ENCODE peak calls at places on chromosomes 16 and 17, in seven cellular contexts. One of them, this sample, is unnamed.

GRCh38 chr16:10228779-10229178 is 46.6 kb upstream of the GRIN2A start:
- DNase-seq in body of pancreas: no peak
- DNase-seq in endothelial cell of umbilical vein: no peak
- DNase-seq in Peyer's patch: no peak
- DNase-seq in NB4: no peak
- DNase-seq in uterus: no peak
- DNase-seq in erythroblast: no peak
- DNase-seq in this sample: no peak

GRCh38 chr17:70517808-70518207 is 348.5 kb downstream of the KCNJ2 start:
- DNase-seq in NB4: no peak
- DNase-seq in erythroblast: no peak
- DNase-seq in Peyer's patch: no peak
- DNase-seq in body of pancreas: no peak
- DNase-seq in endothelial cell of umbilical vein: no peak
- DNase-seq in uterus: no peak
- DNase-seq in this sample: no peak

GRCh38 chr17:63914471-63914870 is 3.4 kb upstream of the CSHL1 start:
- DNase-seq in uterus: no peak
- DNase-seq in erythroblast: no peak
- DNase-seq in Peyer's patch: no peak
- DNase-seq in endothelial cell of umbilical vein: no peak
- DNase-seq in NB4: no peak
- DNase-seq in body of pancreas: no peak
- DNase-seq in this sample: no peak

GRCh38 chr17:51298508-51299371 is 38.4 kb downstream of the UTP18 start:
- DNase-seq in Peyer's patch: no peak
- DNase-seq in uterus: no peak
- DNase-seq in body of pancreas: peak; percentile 14
- DNase-seq in endothelial cell of umbilical vein: peak; percentile 37
- DNase-seq in NB4: peak; percentile 56
- DNase-seq in erythroblast: peak; percentile 67
- DNase-seq in this sample: peak; percentile 16

GRCh38 chr16:19583665-19584300 is 28.3 kb downstream of the VPS35L start:
- DNase-seq in endothelial cell of umbilical vein: peak; percentile 60
- DNase-seq in erythroblast: peak; percentile 62
- DNase-seq in Peyer's patch: no peak
- DNase-seq in uterus: no peak
- DNase-seq in NB4: peak; percentile 58
- DNase-seq in body of pancreas: peak; percentile 49
- DNase-seq in this sample: no peak

GRCh38 chr17:39617100-39617445 is 9.4 kb upstream of the NEUROD2 start:
- DNase-seq in endothelial cell of umbilical vein: no peak
- DNase-seq in erythroblast: no peak
- DNase-seq in body of pancreas: no peak
- DNase-seq in Peyer's patch: no peak
- DNase-seq in NB4: no peak
- DNase-seq in uterus: no peak
- DNase-seq in this sample: no peak

GRCh38 chr16:30472328-30472942 is at the start of gene ITGAL:
- DNase-seq in NB4: peak; percentile 93
- DNase-seq in Peyer's patch: peak; percentile 84
- DNase-seq in endothelial cell of umbilical vein: no peak
- DNase-seq in body of pancreas: peak; percentile 65
- DNase-seq in uterus: no peak
- DNase-seq in erythroblast: no peak
- DNase-seq in this sample: no peak

GRCh38 chr17:82225368-82226029 is 3.3 kb upstream of the SLC16A3 start:
- DNase-seq in NB4: no peak
- DNase-seq in erythroblast: no peak
- DNase-seq in endothelial cell of umbilical vein: no peak
- DNase-seq in Peyer's patch: no peak
- DNase-seq in body of pancreas: no peak
- DNase-seq in uterus: no peak
- DNase-seq in this sample: no peak

GRCh38 chr17:34827008-34827407 is 134.3 kb downstream of the CCT6B start:
- DNase-seq in uterus: no peak
- DNase-seq in NB4: no peak
- DNase-seq in erythroblast: no peak
- DNase-seq in body of pancreas: no peak
- DNase-seq in endothelial cell of umbilical vein: no peak
- DNase-seq in Peyer's patch: no peak
- DNase-seq in this sample: no peak

GRCh38 chr16:85309656-85310587 is 197.7 kb upstream of the CIBAR2 start:
- DNase-seq in uterus: no peak
- DNase-seq in Peyer's patch: peak; percentile 80
- DNase-seq in NB4: peak; percentile 90
- DNase-seq in endothelial cell of umbilical vein: no peak
- DNase-seq in erythroblast: no peak
- DNase-seq in body of pancreas: peak; percentile 73
- DNase-seq in this sample: no peak

GRCh38 chr16:27722266-27722636 is 172.3 kb downstream of the KATNIP start:
- DNase-seq in body of pancreas: no peak
- DNase-seq in endothelial cell of umbilical vein: no peak
- DNase-seq in Peyer's patch: no peak
- DNase-seq in NB4: no peak
- DNase-seq in uterus: no peak
- DNase-seq in erythroblast: no peak
- DNase-seq in this sample: no peak

GRCh38 chr17:44069974-44070454 is 521 bp upstream of the G6PC3 start:
- DNase-seq in NB4: peak; percentile 74
- DNase-seq in Peyer's patch: no peak
- DNase-seq in uterus: no peak
- DNase-seq in endothelial cell of umbilical vein: no peak
- DNase-seq in erythroblast: peak; percentile 54
- DNase-seq in body of pancreas: no peak
- DNase-seq in this sample: no peak

GRCh38 chr16:1807626-1808025 is 14.1 kb upstream of the IGFALS start:
- DNase-seq in uterus: no peak
- DNase-seq in Peyer's patch: no peak
- DNase-seq in body of pancreas: no peak
- DNase-seq in NB4: no peak
- DNase-seq in endothelial cell of umbilical vein: no peak
- DNase-seq in erythroblast: no peak
- DNase-seq in this sample: no peak

GRCh38 chr17:50205111-50205821 is 3.8 kb upstream of the COL1A1 start:
- DNase-seq in Peyer's patch: no peak
- DNase-seq in erythroblast: no peak
- DNase-seq in endothelial cell of umbilical vein: no peak
- DNase-seq in body of pancreas: no peak
- DNase-seq in uterus: peak; percentile 78
- DNase-seq in NB4: no peak
- DNase-seq in this sample: no peak

GRCh38 chr16:30972872-30973271 is 12.1 kb upstream of the HSD3B7 start:
- DNase-seq in body of pancreas: no peak
- DNase-seq in Peyer's patch: no peak
- DNase-seq in NB4: no peak
- DNase-seq in uterus: no peak
- DNase-seq in endothelial cell of umbilical vein: no peak
- DNase-seq in erythroblast: no peak
- DNase-seq in this sample: no peak

DNA sequence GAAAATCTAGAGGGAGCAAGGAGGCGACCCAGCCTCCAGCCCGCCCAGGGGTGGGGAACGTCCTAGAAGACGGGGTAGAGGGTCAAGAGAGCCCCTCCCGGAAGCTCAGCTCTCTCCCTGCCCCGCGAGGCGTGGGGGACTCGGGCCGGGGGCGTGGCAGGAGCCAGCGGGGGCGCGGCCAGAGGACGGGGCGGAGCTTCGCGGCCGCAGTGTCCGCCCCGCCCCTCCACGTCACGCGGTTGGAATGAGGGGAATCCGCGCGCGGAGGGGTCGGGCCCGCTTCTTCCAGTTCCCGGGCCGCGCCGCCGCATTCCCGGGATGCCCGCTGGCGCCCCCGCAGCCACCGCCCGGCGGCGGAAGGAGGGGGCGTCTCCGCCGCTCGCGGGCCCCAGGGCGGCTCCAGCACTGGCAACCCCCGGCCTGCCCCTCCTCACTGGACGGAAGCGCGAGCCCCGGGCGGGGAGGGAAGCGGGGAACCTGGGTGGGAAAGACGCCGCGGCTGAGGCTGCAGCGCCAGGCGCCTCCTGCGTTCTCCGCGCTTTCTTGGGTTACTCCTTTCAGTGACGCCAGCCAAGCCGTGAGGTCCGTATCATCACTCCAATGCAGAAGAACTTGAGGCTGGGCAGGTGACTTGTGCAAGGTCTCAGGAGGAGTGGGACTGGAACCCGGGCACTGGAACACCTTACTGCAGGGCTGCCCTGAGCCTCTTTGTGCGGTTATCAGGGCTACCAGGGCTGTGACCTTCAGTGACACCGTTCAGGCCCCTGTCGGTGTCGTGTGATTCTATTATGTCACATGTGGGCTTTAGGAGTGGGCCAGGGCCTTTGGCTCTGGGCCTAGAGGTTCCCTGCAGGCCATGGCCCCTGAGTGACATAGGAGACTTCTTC is 4.3 kb downstream of the MYO1C start:
- DNase-seq in NB4: no peak
- DNase-seq in uterus: peak; percentile 93
- DNase-seq in body of pancreas: peak; percentile 82
- DNase-seq in Peyer's patch: peak; percentile 88
- DNase-seq in endothelial cell of umbilical vein: peak; percentile 80
- DNase-seq in erythroblast: peak; percentile 87
- DNase-seq in this sample: peak; percentile 79
- TF ChIP-seq POLR2A in NB4: no peak
- TF ChIP-seq POLR2A in uterus: peak; percentile 84
- TF ChIP-seq POLR2A in body of pancreas: peak; percentile 61
- TF ChIP-seq POLR2A in Peyer's patch: peak; percentile 37
- TF ChIP-seq POLR2A in endothelial cell of umbilical vein: peak; percentile 60
- TF ChIP-seq POLR2A in erythroblast: no peak
- TF ChIP-seq POLR2A in this sample: peak; percentile 39

GRCh38 chr17:41966453-41967140 is at the start of gene CNP:
- DNase-seq in body of pancreas: peak; percentile 94
- DNase-seq in Peyer's patch: peak; percentile 90
- DNase-seq in uterus: peak; percentile 92
- DNase-seq in endothelial cell of umbilical vein: peak; percentile 91
- DNase-seq in NB4: peak; percentile 94
- DNase-seq in erythroblast: peak; percentile 95
- DNase-seq in this sample: peak; percentile 91
- TF ChIP-seq POLR2A in body of pancreas: peak; percentile 81
- TF ChIP-seq POLR2A in Peyer's patch: peak; percentile 58
- TF ChIP-seq POLR2A in uterus: peak; percentile 86
- TF ChIP-seq POLR2A in endothelial cell of umbilical vein: peak; percentile 96
- TF ChIP-seq POLR2A in NB4: peak; percentile 55
- TF ChIP-seq POLR2A in erythroblast: peak; percentile 58
- TF ChIP-seq POLR2A in this sample: peak; percentile 93

DNA sequence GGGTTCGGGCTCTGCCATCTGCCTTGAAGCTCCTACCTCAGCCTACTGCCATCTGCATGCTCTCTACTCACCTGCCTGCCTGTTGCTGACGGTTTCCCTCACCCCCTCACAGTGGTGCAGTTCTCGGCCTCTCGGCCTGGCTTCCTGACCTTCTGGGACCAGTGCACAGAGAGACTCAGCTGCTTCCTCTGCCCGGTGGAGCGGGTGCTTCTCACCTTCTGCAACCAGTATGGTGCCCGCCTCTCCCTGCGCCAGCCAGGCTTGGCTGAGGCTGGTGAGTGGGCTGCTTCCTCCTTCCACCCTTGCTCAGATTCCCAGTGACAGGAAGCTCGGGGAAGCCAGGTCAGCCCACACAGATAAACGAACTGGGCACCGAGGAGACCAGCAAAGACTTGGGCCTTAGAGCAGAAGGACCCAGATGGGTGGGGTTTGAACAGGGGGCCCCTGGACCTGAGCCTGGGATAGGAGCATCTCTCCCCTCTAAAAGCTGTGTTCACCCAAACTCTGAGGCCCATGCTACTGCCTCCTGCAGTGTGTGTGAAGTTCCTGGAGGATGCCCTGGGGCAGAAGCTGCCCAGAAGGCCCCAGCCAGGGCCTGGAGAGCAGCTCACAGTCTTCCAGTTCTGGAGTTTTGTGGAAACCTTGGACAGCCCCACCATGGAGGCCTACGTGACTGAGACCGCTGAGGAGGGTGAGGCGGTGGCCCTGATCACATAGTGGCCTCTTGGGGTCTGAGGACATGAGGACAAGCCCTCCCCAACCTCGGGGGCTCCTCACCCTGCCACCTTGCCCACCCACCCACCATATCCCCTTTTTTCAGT is 16.4 kb downstream of the RIPOR1 start:
- DNase-seq in erythroblast: no peak
- DNase-seq in NB4: no peak
- DNase-seq in endothelial cell of umbilical vein: no peak
- DNase-seq in Peyer's patch: no peak
- DNase-seq in uterus: no peak
- DNase-seq in body of pancreas: no peak
- DNase-seq in this sample: no peak
- TF ChIP-seq POLR2A in erythroblast: no peak
- TF ChIP-seq POLR2A in NB4: no peak
- TF ChIP-seq POLR2A in endothelial cell of umbilical vein: no peak
- TF ChIP-seq POLR2A in Peyer's patch: no peak
- TF ChIP-seq POLR2A in uterus: no peak
- TF ChIP-seq POLR2A in body of pancreas: no peak
- TF ChIP-seq POLR2A in this sample: no peak

GRCh38 chr17:47320879-47321502 is 2.8 kb upstream of the EFCAB13 start:
- DNase-seq in uterus: no peak
- DNase-seq in Peyer's patch: no peak
- DNase-seq in erythroblast: no peak
- DNase-seq in body of pancreas: no peak
- DNase-seq in endothelial cell of umbilical vein: no peak
- DNase-seq in NB4: no peak
- DNase-seq in this sample: no peak

GRCh38 chr17:47317119-47317518 is 6.6 kb upstream of the EFCAB13 start:
- DNase-seq in Peyer's patch: no peak
- DNase-seq in NB4: no peak
- DNase-seq in erythroblast: no peak
- DNase-seq in body of pancreas: no peak
- DNase-seq in uterus: no peak
- DNase-seq in endothelial cell of umbilical vein: no peak
- DNase-seq in this sample: no peak

GRCh38 chr17:47316316-47316715 is 7.4 kb upstream of the EFCAB13 start:
- DNase-seq in erythroblast: no peak
- DNase-seq in uterus: no peak
- DNase-seq in body of pancreas: no peak
- DNase-seq in NB4: no peak
- DNase-seq in Peyer's patch: no peak
- DNase-seq in endothelial cell of umbilical vein: peak; percentile 67
- DNase-seq in this sample: no peak

GRCh38 chr17:47315451-47316266 is 8.1 kb upstream of the EFCAB13 start:
- DNase-seq in endothelial cell of umbilical vein: peak; percentile 89
- DNase-seq in NB4: peak; percentile 77
- DNase-seq in uterus: no peak
- DNase-seq in erythroblast: peak; percentile 84
- DNase-seq in body of pancreas: peak; percentile 60
- DNase-seq in Peyer's patch: no peak
- DNase-seq in this sample: peak; percentile 63

DNA sequence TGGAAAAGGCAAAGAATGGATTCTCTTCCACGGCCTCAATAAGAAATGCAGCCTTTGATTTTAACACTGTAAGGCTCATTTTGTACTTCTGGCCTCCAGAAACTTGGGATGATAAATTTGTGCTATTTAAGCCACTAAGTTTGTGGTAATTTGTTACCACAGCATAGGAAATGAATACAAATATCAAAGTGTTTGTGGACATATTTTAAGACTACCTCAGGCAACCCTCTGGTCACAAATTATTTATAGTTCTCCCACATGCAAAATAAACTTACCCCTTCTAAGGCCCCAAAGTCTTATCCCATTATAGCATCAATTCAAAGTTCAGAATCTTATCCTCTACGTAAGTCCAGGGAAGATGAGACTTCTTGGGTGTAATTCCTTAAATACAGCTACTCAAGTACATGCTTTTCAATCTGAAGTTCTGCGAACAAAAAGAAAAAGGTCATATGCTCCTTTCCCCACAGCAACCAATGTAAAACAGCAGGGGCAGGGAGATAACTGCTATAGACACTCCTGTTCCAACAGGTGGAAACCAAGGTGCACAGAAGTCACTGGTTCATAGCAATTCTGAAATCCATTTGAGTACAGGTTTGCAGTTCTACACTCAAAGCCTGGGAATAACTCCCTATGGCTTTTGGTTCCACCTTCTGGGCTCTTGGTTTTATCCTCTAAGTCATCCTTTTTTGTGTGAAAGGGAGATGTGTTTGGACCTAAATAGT is 5.4 kb upstream of the EFCAB13 start:
- DNase-seq in endothelial cell of umbilical vein: no peak
- DNase-seq in Peyer's patch: no peak
- DNase-seq in body of pancreas: no peak
- DNase-seq in uterus: no peak
- DNase-seq in NB4: no peak
- DNase-seq in erythroblast: no peak
- DNase-seq in this sample: no peak
- TF ChIP-seq POLR2A in endothelial cell of umbilical vein: no peak
- TF ChIP-seq POLR2A in Peyer's patch: no peak
- TF ChIP-seq POLR2A in body of pancreas: no peak
- TF ChIP-seq POLR2A in uterus: no peak
- TF ChIP-seq POLR2A in NB4: no peak
- TF ChIP-seq POLR2A in erythroblast: no peak
- TF ChIP-seq POLR2A in this sample: no peak